ENCODE peak calls at places on chromosomes 12 and 14, in nine cellular contexts. One of them, this sample, is unnamed. For H3K27me3 and H3K4me1, the result is how much of the 10 kb centered on the place peaks cover.

GRCh38 chr12:90250041-90250440 is 541.4 kb upstream of the ATP2B1 start:
- DNase-seq in CD8-positive, alpha-beta memory T cell: no peak
- DNase-seq in psoas muscle: no peak
- DNase-seq in CD8-positive, alpha-beta T cell: no peak
- DNase-seq in SK-N-SH: no peak
- DNase-seq in endothelial cell of umbilical vein: no peak
- DNase-seq in Karpas-422: no peak
- DNase-seq in stomach: no peak
- DNase-seq in aorta: no peak
- DNase-seq in this sample: no peak

GRCh38 chr12:4825139-4825858 is 84.4 kb upstream of the KCNA1 start:
- DNase-seq in CD8-positive, alpha-beta memory T cell: no peak
- DNase-seq in psoas muscle: no peak
- DNase-seq in CD8-positive, alpha-beta T cell: no peak
- DNase-seq in SK-N-SH: no peak
- DNase-seq in endothelial cell of umbilical vein: no peak
- DNase-seq in Karpas-422: no peak
- DNase-seq in stomach: no peak
- DNase-seq in aorta: no peak
- DNase-seq in this sample: no peak

GRCh38 chr14:37985826-37986470 is 221.8 kb upstream of the SSTR1 start:
- DNase-seq in CD8-positive, alpha-beta memory T cell: no peak
- DNase-seq in psoas muscle: no peak
- DNase-seq in CD8-positive, alpha-beta T cell: no peak
- DNase-seq in SK-N-SH: peak
- DNase-seq in endothelial cell of umbilical vein: peak
- DNase-seq in Karpas-422: peak
- DNase-seq in stomach: peak
- DNase-seq in aorta: no peak
- DNase-seq in this sample: peak

GRCh38 chr14:94536836-94537235 is 24.4 kb upstream of the SERPINA4 start:
- DNase-seq in CD8-positive, alpha-beta memory T cell: no peak
- DNase-seq in psoas muscle: no peak
- DNase-seq in CD8-positive, alpha-beta T cell: no peak
- DNase-seq in SK-N-SH: no peak
- DNase-seq in endothelial cell of umbilical vein: no peak
- DNase-seq in Karpas-422: peak
- DNase-seq in stomach: no peak
- DNase-seq in aorta: no peak
- DNase-seq in this sample: no peak

GRCh38 chr14:103709814-103710213 is 5.4 kb downstream of the XRCC3 start:
- DNase-seq in CD8-positive, alpha-beta memory T cell: no peak
- DNase-seq in psoas muscle: no peak
- DNase-seq in CD8-positive, alpha-beta T cell: no peak
- DNase-seq in SK-N-SH: no peak
- DNase-seq in endothelial cell of umbilical vein: no peak
- DNase-seq in Karpas-422: no peak
- DNase-seq in stomach: no peak
- DNase-seq in aorta: no peak
- DNase-seq in this sample: no peak

GRCh38 chr14:90624228-90624627 is 192.0 kb downstream of the TTC7B start:
- DNase-seq in CD8-positive, alpha-beta memory T cell: no peak
- DNase-seq in psoas muscle: peak
- DNase-seq in CD8-positive, alpha-beta T cell: no peak
- DNase-seq in SK-N-SH: no peak
- DNase-seq in endothelial cell of umbilical vein: peak
- DNase-seq in Karpas-422: no peak
- DNase-seq in stomach: no peak
- DNase-seq in aorta: peak
- DNase-seq in this sample: no peak

GRCh38 chr14:77565289-77566081 is 51.0 kb downstream of the SPTLC2 start:
- DNase-seq in CD8-positive, alpha-beta memory T cell: no peak
- DNase-seq in psoas muscle: no peak
- DNase-seq in CD8-positive, alpha-beta T cell: no peak
- DNase-seq in SK-N-SH: no peak
- DNase-seq in endothelial cell of umbilical vein: no peak
- DNase-seq in Karpas-422: peak
- DNase-seq in stomach: no peak
- DNase-seq in aorta: no peak
- DNase-seq in this sample: no peak

GRCh38 chr14:66944872-66945271 is 244.4 kb upstream of the GARIN2 start:
- DNase-seq in CD8-positive, alpha-beta memory T cell: no peak
- DNase-seq in psoas muscle: no peak
- DNase-seq in CD8-positive, alpha-beta T cell: no peak
- DNase-seq in SK-N-SH: no peak
- DNase-seq in endothelial cell of umbilical vein: peak
- DNase-seq in Karpas-422: peak
- DNase-seq in stomach: no peak
- DNase-seq in aorta: no peak
- DNase-seq in this sample: no peak

GRCh38 chr12:89225808-89226368 is 126.4 kb downstream of the DUSP6 start:
- DNase-seq in CD8-positive, alpha-beta memory T cell: no peak
- DNase-seq in psoas muscle: no peak
- DNase-seq in CD8-positive, alpha-beta T cell: no peak
- DNase-seq in SK-N-SH: no peak
- DNase-seq in endothelial cell of umbilical vein: peak
- DNase-seq in Karpas-422: no peak
- DNase-seq in stomach: peak
- DNase-seq in aorta: no peak
- DNase-seq in this sample: peak

GRCh38 chr12:132471011-132471857 is 18.7 kb upstream of the FBRSL1 start:
- DNase-seq in CD8-positive, alpha-beta memory T cell: no peak
- DNase-seq in psoas muscle: no peak
- DNase-seq in CD8-positive, alpha-beta T cell: no peak
- DNase-seq in SK-N-SH: no peak
- DNase-seq in endothelial cell of umbilical vein: no peak
- DNase-seq in Karpas-422: peak
- DNase-seq in stomach: peak
- DNase-seq in aorta: no peak
- DNase-seq in this sample: no peak

GRCh38 chr14:105881021-105881930 is 354.9 kb downstream of the TMEM121 start:
- DNase-seq in CD8-positive, alpha-beta memory T cell: peak
- DNase-seq in psoas muscle: peak
- DNase-seq in CD8-positive, alpha-beta T cell: no peak
- DNase-seq in SK-N-SH: no peak
- DNase-seq in endothelial cell of umbilical vein: no peak
- DNase-seq in Karpas-422: no peak
- DNase-seq in stomach: peak
- DNase-seq in aorta: peak
- DNase-seq in this sample: no peak
- H3K27me3 ChIP-seq in CD8-positive, alpha-beta memory T cell: under half
- H3K27me3 ChIP-seq in psoas muscle: under half
- H3K27me3 ChIP-seq in CD8-positive, alpha-beta T cell: under half
- H3K27me3 ChIP-seq in SK-N-SH: under half
- H3K27me3 ChIP-seq in endothelial cell of umbilical vein: under half
- H3K27me3 ChIP-seq in Karpas-422: under half
- H3K27me3 ChIP-seq in stomach: under half
- H3K27me3 ChIP-seq in aorta: under half
- H3K27me3 ChIP-seq in this sample: under half

GRCh38 chr12:50213439-50213838 is 46.3 kb upstream of the CERS5 start:
- DNase-seq in CD8-positive, alpha-beta memory T cell: no peak
- DNase-seq in psoas muscle: no peak
- DNase-seq in CD8-positive, alpha-beta T cell: no peak
- DNase-seq in SK-N-SH: no peak
- DNase-seq in endothelial cell of umbilical vein: no peak
- DNase-seq in Karpas-422: no peak
- DNase-seq in stomach: no peak
- DNase-seq in aorta: no peak
- DNase-seq in this sample: no peak

GRCh38 chr12:50215033-50215432 is 47.9 kb upstream of the CERS5 start:
- DNase-seq in CD8-positive, alpha-beta memory T cell: no peak
- DNase-seq in psoas muscle: no peak
- DNase-seq in CD8-positive, alpha-beta T cell: no peak
- DNase-seq in SK-N-SH: no peak
- DNase-seq in endothelial cell of umbilical vein: no peak
- DNase-seq in Karpas-422: no peak
- DNase-seq in stomach: no peak
- DNase-seq in aorta: no peak
- DNase-seq in this sample: no peak

GRCh38 chr12:50214018-50214417 is 46.8 kb upstream of the CERS5 start:
- DNase-seq in CD8-positive, alpha-beta memory T cell: no peak
- DNase-seq in psoas muscle: no peak
- DNase-seq in CD8-positive, alpha-beta T cell: no peak
- DNase-seq in SK-N-SH: no peak
- DNase-seq in endothelial cell of umbilical vein: no peak
- DNase-seq in Karpas-422: no peak
- DNase-seq in stomach: no peak
- DNase-seq in aorta: no peak
- DNase-seq in this sample: no peak

GRCh38 chr12:50211392-50212070 is 44.4 kb upstream of the CERS5 start:
- DNase-seq in CD8-positive, alpha-beta memory T cell: no peak
- DNase-seq in psoas muscle: no peak
- DNase-seq in CD8-positive, alpha-beta T cell: no peak
- DNase-seq in SK-N-SH: no peak
- DNase-seq in endothelial cell of umbilical vein: peak
- DNase-seq in Karpas-422: no peak
- DNase-seq in stomach: no peak
- DNase-seq in aorta: no peak
- DNase-seq in this sample: no peak

DNA sequence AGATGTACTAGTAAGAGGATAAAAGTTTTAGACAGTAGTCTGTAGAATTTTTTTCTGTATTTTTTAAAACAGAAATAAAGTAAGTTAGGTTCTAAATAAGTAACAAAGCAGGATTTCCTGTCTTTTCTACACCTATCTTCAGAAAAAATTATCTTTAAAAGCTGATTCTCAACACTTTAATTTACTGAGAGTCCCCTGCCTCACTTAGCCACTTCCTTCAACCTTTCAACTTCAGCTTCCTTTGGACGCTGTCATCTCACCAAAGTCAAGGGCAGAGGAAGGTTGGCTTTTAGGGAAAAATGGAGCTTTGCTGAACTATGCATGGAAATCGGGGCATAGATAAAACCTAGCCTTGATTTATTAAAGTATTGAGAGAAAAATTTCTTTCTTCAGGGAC is 44.9 kb upstream of the CERS5 start:
- DNase-seq in CD8-positive, alpha-beta memory T cell: no peak
- DNase-seq in psoas muscle: no peak
- DNase-seq in CD8-positive, alpha-beta T cell: no peak
- DNase-seq in SK-N-SH: no peak
- DNase-seq in endothelial cell of umbilical vein: peak
- DNase-seq in Karpas-422: no peak
- DNase-seq in stomach: no peak
- DNase-seq in aorta: no peak
- DNase-seq in this sample: no peak
- H3K4me1 ChIP-seq in CD8-positive, alpha-beta memory T cell: under half
- H3K4me1 ChIP-seq in psoas muscle: under half
- H3K4me1 ChIP-seq in CD8-positive, alpha-beta T cell: under half
- H3K4me1 ChIP-seq in SK-N-SH: under half
- H3K4me1 ChIP-seq in endothelial cell of umbilical vein: under half
- H3K4me1 ChIP-seq in Karpas-422: under half
- H3K4me1 ChIP-seq in stomach: half or more
- H3K4me1 ChIP-seq in aorta: under half
- H3K4me1 ChIP-seq in this sample: under half

DNA sequence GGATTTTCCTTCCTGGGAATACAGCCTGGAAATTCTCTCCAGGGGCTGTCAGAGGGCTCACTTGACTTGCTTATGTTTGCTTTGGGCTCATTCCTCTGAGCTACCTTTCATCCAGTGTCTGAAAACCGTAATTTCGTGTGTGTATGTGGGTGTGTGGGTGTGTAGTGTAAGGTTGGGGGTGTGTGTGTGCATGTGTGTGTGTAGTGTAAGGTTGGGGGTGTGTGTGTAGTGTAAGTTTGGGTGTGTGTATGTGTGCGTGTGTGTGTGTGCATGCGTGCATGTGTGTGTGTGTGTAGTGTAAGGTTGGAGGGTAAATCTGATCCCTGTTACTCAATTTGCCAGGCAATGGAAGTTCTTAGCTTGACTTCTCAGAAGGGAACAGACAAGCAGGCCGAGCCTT is 15.4 kb upstream of the BEGAIN start:
- DNase-seq in CD8-positive, alpha-beta memory T cell: no peak
- DNase-seq in psoas muscle: no peak
- DNase-seq in CD8-positive, alpha-beta T cell: no peak
- DNase-seq in SK-N-SH: no peak
- DNase-seq in endothelial cell of umbilical vein: no peak
- DNase-seq in Karpas-422: no peak
- DNase-seq in stomach: no peak
- DNase-seq in aorta: no peak
- DNase-seq in this sample: no peak
- H3K27me3 ChIP-seq in CD8-positive, alpha-beta memory T cell: under half
- H3K27me3 ChIP-seq in psoas muscle: under half
- H3K27me3 ChIP-seq in CD8-positive, alpha-beta T cell: under half
- H3K27me3 ChIP-seq in SK-N-SH: under half
- H3K27me3 ChIP-seq in endothelial cell of umbilical vein: under half
- H3K27me3 ChIP-seq in Karpas-422: under half
- H3K27me3 ChIP-seq in stomach: under half
- H3K27me3 ChIP-seq in aorta: under half
- H3K27me3 ChIP-seq in this sample: under half

GRCh38 chr12:25828188-25828587 is 130.3 kb upstream of the RASSF8 start:
- DNase-seq in CD8-positive, alpha-beta memory T cell: no peak
- DNase-seq in psoas muscle: no peak
- DNase-seq in CD8-positive, alpha-beta T cell: no peak
- DNase-seq in SK-N-SH: no peak
- DNase-seq in endothelial cell of umbilical vein: no peak
- DNase-seq in Karpas-422: no peak
- DNase-seq in stomach: no peak
- DNase-seq in aorta: no peak
- DNase-seq in this sample: no peak
- H3K4me1 ChIP-seq in CD8-positive, alpha-beta memory T cell: under half
- H3K4me1 ChIP-seq in psoas muscle: under half
- H3K4me1 ChIP-seq in CD8-positive, alpha-beta T cell: under half
- H3K4me1 ChIP-seq in SK-N-SH: under half
- H3K4me1 ChIP-seq in endothelial cell of umbilical vein: under half
- H3K4me1 ChIP-seq in Karpas-422: under half
- H3K4me1 ChIP-seq in stomach: under half
- H3K4me1 ChIP-seq in aorta: under half
- H3K4me1 ChIP-seq in this sample: under half

DNA sequence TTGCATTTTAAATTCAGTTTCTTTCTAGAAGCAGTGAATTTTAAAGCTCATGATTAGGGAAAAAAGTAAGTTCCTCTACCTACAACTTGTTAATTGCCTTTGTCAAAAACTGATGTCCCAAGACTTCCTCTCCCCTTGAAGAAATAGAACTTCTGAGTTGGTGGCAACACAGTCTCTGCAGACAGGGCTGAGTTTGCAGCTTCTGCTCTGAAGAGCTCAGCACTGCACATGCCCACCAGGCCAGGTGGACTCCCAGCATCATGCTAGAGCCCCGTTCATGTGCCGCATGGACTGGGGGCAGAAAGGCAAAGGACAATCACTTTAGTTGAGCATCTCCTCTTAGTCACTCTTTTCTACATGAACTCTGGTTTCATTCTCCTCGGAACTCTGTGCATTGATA is 620.1 kb downstream of the VRK1 start:
- DNase-seq in CD8-positive, alpha-beta memory T cell: no peak
- DNase-seq in psoas muscle: no peak
- DNase-seq in CD8-positive, alpha-beta T cell: no peak
- DNase-seq in SK-N-SH: no peak
- DNase-seq in endothelial cell of umbilical vein: no peak
- DNase-seq in Karpas-422: no peak
- DNase-seq in stomach: no peak
- DNase-seq in aorta: no peak
- DNase-seq in this sample: no peak
- H3K27me3 ChIP-seq in CD8-positive, alpha-beta memory T cell: under half
- H3K27me3 ChIP-seq in psoas muscle: under half
- H3K27me3 ChIP-seq in CD8-positive, alpha-beta T cell: under half
- H3K27me3 ChIP-seq in SK-N-SH: under half
- H3K27me3 ChIP-seq in endothelial cell of umbilical vein: under half
- H3K27me3 ChIP-seq in Karpas-422: under half
- H3K27me3 ChIP-seq in stomach: under half
- H3K27me3 ChIP-seq in aorta: under half
- H3K27me3 ChIP-seq in this sample: under half

GRCh38 chr14:100391182-100391581 is 68.0 kb downstream of the SLC25A47 start:
- DNase-seq in CD8-positive, alpha-beta memory T cell: no peak
- DNase-seq in psoas muscle: no peak
- DNase-seq in CD8-positive, alpha-beta T cell: no peak
- DNase-seq in SK-N-SH: no peak
- DNase-seq in endothelial cell of umbilical vein: no peak
- DNase-seq in Karpas-422: no peak
- DNase-seq in stomach: no peak
- DNase-seq in aorta: no peak
- DNase-seq in this sample: no peak
- H3K4me1 ChIP-seq in CD8-positive, alpha-beta memory T cell: under half
- H3K4me1 ChIP-seq in psoas muscle: under half
- H3K4me1 ChIP-seq in CD8-positive, alpha-beta T cell: under half
- H3K4me1 ChIP-seq in SK-N-SH: under half
- H3K4me1 ChIP-seq in endothelial cell of umbilical vein: under half
- H3K4me1 ChIP-seq in Karpas-422: under half
- H3K4me1 ChIP-seq in stomach: half or more
- H3K4me1 ChIP-seq in aorta: under half
- H3K4me1 ChIP-seq in this sample: under half